ENCODE peak calls at places on chromosomes 12 and 14, in seven cellular contexts. L is neuronal stem cell; O is NT2/D1; A is neural progenitor cell; S is CD4-positive, CD25-positive, alpha-beta regulatory T cell; R is K562; X is breast epithelium. U is an unnamed sample. For H3K4me1 and H3K27me3, the result is how much of the 10 kb centered on the place peaks cover.

GRCh38 chr12:78155546-78155945 is 324.9 kb downstream of the NAV3 start:
- DNase-seq in L (no peak), O (no peak), A (no peak), S (no peak), R (no peak), X (no peak), U (no peak)

GRCh38 chr12:87756111-87756510 is 273.1 kb downstream of the C12orf50 start:
- DNase-seq in L (no peak), O (no peak), A (no peak), S (no peak), R (no peak), X (no peak), U (no peak)

GRCh38 chr14:90050271-90050670 is 11.5 kb upstream of the KCNK13 start:
- DNase-seq in L (no peak), O (no peak), A (no peak), S (no peak), R (no peak), X (no peak), U (no peak)

GRCh38 chr14:105881021-105881930 is 354.9 kb downstream of the TMEM121 start:
- DNase-seq in L (no peak), O (no peak), A (no peak), S (no peak), R (no peak), X (no peak), U (no peak)

GRCh38 chr14:23478109-23478698 is 8.7 kb downstream of the NGDN start:
- DNase-seq in L (no peak), O (no peak), A (peak), S (peak), R (peak), X (no peak), U (no peak)

GRCh38 chr12:3533703-3534386 is 42.8 kb downstream of the PRMT8 start:
- DNase-seq in L (no peak), O (peak), A (peak), S (no peak), R (no peak), X (no peak), U (no peak)

GRCh38 chr14:49619730-49620129 is 696 bp downstream of the RPL36AL start:
- DNase-seq in L (no peak), O (no peak), A (no peak), S (no peak), R (no peak), X (no peak), U (no peak)

GRCh38 chr12:71092290-71092689 is 65.5 kb downstream of the TSPAN8 start:
- DNase-seq in L (no peak), O (no peak), A (no peak), S (no peak), R (no peak), X (no peak), U (no peak)

GRCh38 chr14:105878125-105878524 is 351.7 kb downstream of the TMEM121 start:
- DNase-seq in L (no peak), O (no peak), A (no peak), S (no peak), R (no peak), X (no peak), U (no peak)

GRCh38 chr14:77488558-77488957 is 10.1 kb downstream of the ISM2 start:
- DNase-seq in L (no peak), O (no peak), A (no peak), S (no peak), R (no peak), X (no peak), U (no peak)

DNA sequence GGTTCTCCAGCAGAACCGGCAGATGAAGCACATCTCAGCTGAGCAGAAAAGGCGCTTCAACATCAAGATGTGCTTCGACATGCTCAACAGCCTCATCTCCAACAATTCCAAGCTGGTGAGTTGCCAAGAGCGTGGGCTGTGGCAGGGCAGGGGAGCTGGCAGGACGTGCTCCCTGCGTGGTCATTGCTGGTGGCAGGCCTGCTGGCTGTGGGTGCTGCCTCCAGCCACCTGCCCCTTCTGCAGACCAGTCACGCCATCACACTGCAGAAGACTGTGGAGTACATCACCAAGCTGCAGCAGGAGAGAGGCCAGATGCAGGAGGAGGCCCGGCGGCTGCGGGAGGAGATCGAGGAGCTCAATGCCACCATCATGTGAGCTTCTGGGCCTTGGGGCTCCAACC is 35.8 kb downstream of the IL31 start:
- DNase-seq in L (no peak), O (no peak), A (no peak), S (no peak), R (no peak), X (no peak), U (no peak)
- H3K4me1 ChIP-seq in L (under half), O (under half), A (under half), S (under half), R (under half), X (under half), U (under half)

GRCh38 chr12:52232916-52233461 is at the start of gene KRT7:
- DNase-seq in L (no peak), O (no peak), A (peak), S (no peak), R (no peak), X (peak), U (no peak)

GRCh38 chr12:52235001-52235760 is 2.1 kb downstream of the KRT7 start:
- DNase-seq in L (no peak), O (no peak), A (no peak), S (no peak), R (no peak), X (no peak), U (no peak)

GRCh38 chr12:52233462-52234141 is 559 bp downstream of the KRT7 start:
- DNase-seq in L (no peak), O (no peak), A (peak), S (no peak), R (no peak), X (no peak), U (no peak)

GRCh38 chr12:52235822-52236291 is 2.8 kb downstream of the KRT7 start:
- DNase-seq in L (no peak), O (no peak), A (no peak), S (no peak), R (no peak), X (peak), U (no peak)

DNA sequence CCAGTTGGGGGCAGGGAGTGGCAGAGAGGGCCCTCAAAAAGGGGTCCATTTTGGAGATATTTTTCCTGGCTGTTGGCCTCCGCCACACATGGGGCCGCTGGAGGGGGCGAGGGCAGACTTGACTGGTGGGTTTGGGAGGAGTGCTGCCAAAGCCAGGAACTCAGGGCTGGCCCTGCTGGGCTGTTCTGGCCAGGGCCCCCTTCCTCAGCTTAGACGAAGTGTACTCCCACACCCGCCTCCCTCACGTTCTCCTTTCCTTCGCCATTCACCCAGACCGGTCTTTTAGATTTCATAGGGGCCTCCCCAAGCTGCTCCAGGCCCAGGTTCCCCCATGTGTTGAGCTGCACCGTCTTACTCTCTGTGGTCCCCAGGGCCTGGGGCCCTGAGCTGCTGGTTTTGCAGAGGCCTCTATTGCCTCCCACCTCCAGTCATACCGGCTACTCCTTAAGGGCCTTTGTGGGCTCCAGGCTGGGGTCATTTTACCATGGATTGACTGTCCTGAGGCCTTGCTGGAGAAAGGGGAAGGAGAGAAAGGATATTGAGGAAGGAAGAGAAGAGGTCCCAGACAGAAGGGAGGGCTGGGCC is 1.3 kb downstream of the KRT7 start:
- DNase-seq in L (no peak), O (no peak), A (no peak), S (no peak), R (no peak), X (no peak), U (no peak)
- H3K4me3 ChIP-seq in L (no peak), O (no peak), A (no peak), S (no peak), R (no peak), X (peak), U (no peak)

GRCh38 chr14:38262844-38263243 is 7.0 kb upstream of the CLEC14A start:
- DNase-seq in L (no peak), O (no peak), A (no peak), S (no peak), R (no peak), X (no peak), U (no peak)

GRCh38 chr14:38257500-38257899 is 1.6 kb upstream of the CLEC14A start:
- DNase-seq in L (no peak), O (no peak), A (no peak), S (no peak), R (no peak), X (no peak), U (no peak)

GRCh38 chr14:38256358-38256840 is 506 bp upstream of the CLEC14A start:
- DNase-seq in L (no peak), O (no peak), A (peak), S (peak), R (no peak), X (no peak), U (no peak)

GRCh38 chr14:38255673-38256357 is at the start of gene CLEC14A:
- DNase-seq in L (no peak), O (no peak), A (peak), S (peak), R (no peak), X (no peak), U (no peak)

GRCh38 chr14:38261620-38262019 is 5.7 kb upstream of the CLEC14A start:
- DNase-seq in L (no peak), O (no peak), A (no peak), S (no peak), R (no peak), X (no peak), U (no peak)
- H3K27me3 ChIP-seq in L (under half), O (under half), A (under half), S (under half), R (under half), X (under half), U (under half)

DNA sequence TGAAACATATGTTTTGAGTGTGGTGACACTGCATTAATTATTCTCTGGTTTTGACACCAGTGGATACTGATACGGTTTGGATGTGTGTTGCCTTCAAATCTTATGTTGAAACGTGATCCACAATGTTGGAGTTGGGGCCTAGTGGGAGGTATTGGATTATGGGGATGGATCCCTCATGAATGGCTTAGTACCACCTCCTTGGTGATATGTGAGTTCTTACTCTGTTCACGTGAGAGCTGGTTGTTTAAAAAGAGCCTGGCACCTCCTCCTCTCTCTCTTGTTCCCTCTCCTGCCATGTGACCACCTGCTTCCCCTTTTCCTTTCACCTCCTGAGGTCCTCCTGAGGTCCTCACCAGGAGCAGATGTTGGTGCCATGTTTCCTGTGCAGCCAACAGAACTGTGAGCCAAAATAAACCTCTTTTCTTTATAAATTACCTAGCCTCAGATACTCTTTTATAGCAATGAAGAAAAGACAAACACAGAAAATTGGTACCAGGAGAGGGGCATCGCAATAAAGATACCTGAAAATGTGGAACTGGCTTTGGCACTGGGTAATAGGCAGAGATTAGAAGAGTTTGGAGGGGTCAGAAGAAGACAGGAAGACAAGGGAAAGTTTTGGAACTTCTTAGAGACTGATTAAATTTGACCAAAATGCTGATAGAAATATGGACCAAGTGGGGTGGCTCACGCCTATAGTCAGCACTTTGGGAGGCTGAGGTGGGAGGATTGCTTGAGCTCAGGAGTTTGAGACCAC is 23.1 kb downstream of the RASSF3 start:
- DNase-seq in L (no peak), O (no peak), A (no peak), S (no peak), R (no peak), X (no peak), U (no peak)
- H3K4me1 ChIP-seq in L (under half), O (under half), A (under half), S (half or more), R (under half), X (under half), U (under half)

DNA sequence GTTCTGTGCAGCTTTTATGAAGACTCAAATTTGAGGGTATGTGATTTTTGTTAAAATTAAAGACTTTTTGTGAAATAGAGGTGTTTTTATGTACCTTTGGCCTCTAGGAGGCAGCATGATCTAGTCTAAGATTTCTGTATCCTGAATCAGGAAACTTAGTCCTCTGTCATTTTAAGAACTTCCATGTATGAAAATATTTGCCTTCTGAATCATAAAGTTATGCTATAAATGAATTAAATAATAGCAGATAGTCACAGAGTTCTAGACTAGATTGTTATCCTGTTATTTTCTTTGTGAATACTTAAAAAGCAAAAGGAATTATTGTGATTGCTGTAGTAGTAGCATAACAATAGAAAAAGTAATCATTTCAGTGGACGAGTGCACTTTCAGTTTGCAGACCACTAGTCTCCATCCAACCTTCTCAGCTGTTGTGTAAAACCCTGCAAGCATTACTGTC is 56.3 kb downstream of the FGD4 start:
- DNase-seq in L (peak), O (peak), A (peak), S (peak), R (peak), X (no peak), U (no peak)
- H3K4me3 ChIP-seq in L (peak), O (no peak), A (peak), S (peak), R (no peak), X (peak), U (no peak)

U was measured in iPS DF 6.9.